ENCODE peak calls at places on chromosomes 12 and 14, in ten cellular contexts. U, J, C, X, B, S, T, Q, I and N are unnamed samples.
A peak's percentile ranks its signal among the peaks of the same experiment; 100 is the strongest.

GRCh38 chr12:6085841-6086240 is 38.6 kb downstream of the VWF start:
- DNase-seq in U (no peak), J (no peak), C (no peak), X (no peak), B (no peak), S (no peak), T (no peak), Q (no peak), I (no peak), N (no peak)

GRCh38 chr14:41343857-41344256 is 262.8 kb upstream of the LRFN5 start:
- DNase-seq in U (no peak), J (no peak), C (no peak), X (no peak), B (no peak), S (no peak), T (no peak), Q (no peak), I (no peak), N (no peak)

GRCh38 chr12:46921048-46921753 is 95.4 kb upstream of the SLC38A4 start:
- DNase-seq in U (no peak), J (peak; percentile 31), C (no peak), X (peak; percentile 85), B (peak; percentile 72), S (no peak), T (no peak), Q (peak; percentile 20), I (peak; percentile 37), N (peak; percentile 40)

GRCh38 chr14:101259748-101260147 is 301.5 kb upstream of the DIO3 start:
- DNase-seq in U (no peak), J (no peak), C (no peak), X (no peak), B (no peak), S (no peak), T (no peak), Q (no peak), I (no peak), N (no peak)

GRCh38 chr12:77325505-77325904 is 260.1 kb upstream of the E2F7 start:
- DNase-seq in U (no peak), J (no peak), C (no peak), X (no peak), B (no peak), S (no peak), T (peak; percentile 40), Q (no peak), I (no peak), N (no peak)

GRCh38 chr14:58243790-58244555 is 670 bp upstream of the PSMA3 start:
- DNase-seq in U (no peak), J (peak; percentile 38), C (no peak), X (peak; percentile 53), B (peak; percentile 7), S (peak; percentile 23), T (no peak), Q (peak; percentile 54), I (no peak), N (no peak)

GRCh38 chr14:104872469-104873341 is 7.6 kb downstream of the CEP170B start:
- DNase-seq in U (no peak), J (no peak), C (no peak), X (peak; percentile 56), B (no peak), S (no peak), T (no peak), Q (no peak), I (peak; percentile 7), N (no peak)

GRCh38 chr14:104928391-104929133 is 3.9 kb downstream of the PLD4 start:
- DNase-seq in U (no peak), J (no peak), C (no peak), X (no peak), B (no peak), S (no peak), T (no peak), Q (no peak), I (no peak), N (no peak)

GRCh38 chr14:69611264-69612013 is at the start of gene SUSD6:
- DNase-seq in U (no peak), J (peak; percentile 86), C (peak; percentile 49), X (peak; percentile 89), B (peak; percentile 88), S (peak; percentile 95), T (peak; percentile 88), Q (peak; percentile 74), I (peak; percentile 75), N (no peak)

GRCh38 chr12:68980476-68981212 is 47.7 kb upstream of the CPM start:
- DNase-seq in U (no peak), J (no peak), C (no peak), X (peak; percentile 97), B (no peak), S (no peak), T (no peak), Q (no peak), I (no peak), N (no peak)

GRCh38 chr14:73462815-73463214 is 4.5 kb upstream of the NUMB start:
- DNase-seq in U (no peak), J (no peak), C (no peak), X (no peak), B (no peak), S (no peak), T (no peak), Q (no peak), I (no peak), N (no peak)

GRCh38 chr14:21264025-21264801 is 5.0 kb downstream of the HNRNPC start:
- DNase-seq in U (no peak), J (no peak), C (peak; percentile 76), X (peak; percentile 79), B (peak; percentile 88), S (no peak), T (no peak), Q (no peak), I (no peak), N (peak; percentile 64)

GRCh38 chr12:92146865-92147264 is 1.2 kb upstream of the BTG1 start:
- DNase-seq in U (no peak), J (no peak), C (no peak), X (no peak), B (no peak), S (peak; percentile 48), T (no peak), Q (no peak), I (no peak), N (no peak)

GRCh38 chr12:121330195-121330594 is 22.0 kb downstream of the ANAPC5 start:
- DNase-seq in U (no peak), J (no peak), C (no peak), X (no peak), B (no peak), S (no peak), T (no peak), Q (no peak), I (no peak), N (no peak)

GRCh38 chr12:122917508-122918227 is 21.7 kb upstream of the VPS37B start:
- DNase-seq in U (no peak), J (peak; percentile 60), C (no peak), X (peak; percentile 70), B (peak; percentile 55), S (no peak), T (no peak), Q (peak; percentile 86), I (peak; percentile 13), N (no peak)

GRCh38 chr14:91573894-91574837 is 64.1 kb upstream of the PPP4R3A start:
- DNase-seq in U (no peak), J (peak; percentile 62), C (peak; percentile 13), X (peak; percentile 65), B (peak; percentile 18), S (no peak), T (peak; percentile 64), Q (no peak), I (peak; percentile 31), N (no peak)
- H3K4me3 ChIP-seq in U (no peak overlapping the region), J (peak overlapping the region; percentile 54), C (peak overlapping the region; percentile 37), X (peak overlapping the region; percentile 36), B (peak overlapping the region; percentile 27), S (no peak overlapping the region), T (peak overlapping the region; percentile 64), Q (peak overlapping the region; percentile 68), I (peak overlapping the region; percentile 40), N (peak overlapping the region; percentile 52)

GRCh38 chr12:3655331-3655900 is 97.5 kb downstream of the CRACR2A start:
- DNase-seq in U (no peak), J (peak; percentile 19), C (no peak), X (peak; percentile 38), B (no peak), S (peak; percentile 10), T (no peak), Q (peak; percentile 12), I (no peak), N (no peak)
- TF ChIP-seq CTCF in U (peak; percentile 30), J (peak; percentile 22), C (peak; percentile 31), X (peak; percentile 51), B (peak; percentile 43), S (peak; percentile 63), T (no peak), Q (peak; percentile 55), I (peak; percentile 72), N (peak; percentile 51)

GRCh38 chr12:133105620-133106019 is 24.5 kb downstream of the ZNF891 start:
- DNase-seq in U (no peak), J (peak; percentile 34), C (no peak), X (no peak), B (peak; percentile 24), S (no peak), T (no peak), Q (no peak), I (no peak), N (no peak)
- H3K4me3 ChIP-seq in U (no peak overlapping the region), J (no peak overlapping the region), C (no peak overlapping the region), X (no peak overlapping the region), B (no peak overlapping the region), S (no peak overlapping the region), T (no peak overlapping the region), Q (no peak overlapping the region), I (no peak overlapping the region), N (no peak overlapping the region)

DNA sequence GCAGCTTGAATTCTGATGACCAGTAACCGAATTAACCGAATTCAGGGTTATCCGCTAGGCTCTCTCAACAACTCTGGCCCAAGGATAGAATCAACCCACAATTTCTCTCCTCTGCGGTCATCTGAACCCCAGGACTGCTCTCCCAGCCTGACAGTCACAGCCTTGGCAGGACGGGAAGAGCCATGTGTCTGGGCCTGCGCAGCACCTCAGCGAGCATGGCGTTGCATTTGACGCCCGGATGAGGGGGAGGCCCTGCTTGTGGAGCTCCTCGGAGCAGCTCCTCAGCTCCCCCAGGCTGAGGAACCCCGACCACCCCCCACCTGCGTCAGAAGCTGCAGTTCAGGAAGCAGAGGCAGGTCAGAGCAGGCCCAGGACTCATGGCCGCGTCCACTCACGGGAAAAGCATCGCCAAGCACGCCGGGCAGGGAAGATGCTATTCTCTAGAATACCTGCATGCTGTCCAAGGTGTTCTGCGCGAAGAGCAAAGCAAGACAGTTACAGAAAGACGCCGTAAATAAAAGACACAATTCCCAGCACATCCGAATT is 131.1 kb downstream of the PIWIL1 start:
- DNase-seq in U (no peak), J (no peak), C (no peak), X (no peak), B (no peak), S (no peak), T (no peak), Q (no peak), I (no peak), N (no peak)
- TF ChIP-seq CTCF in U (no peak), J (no peak), C (no peak), X (no peak), B (no peak), S (no peak), T (no peak), Q (no peak), I (no peak), N (no peak)

GRCh38 chr12:104956870-104957301 is 1.2 kb downstream of the SLC41A2 start:
- DNase-seq in U (no peak), J (no peak), C (no peak), X (no peak), B (no peak), S (no peak), T (no peak), Q (no peak), I (no peak), N (no peak)
- H3K4me3 ChIP-seq in U (peak overlapping the region; percentile 83), J (peak overlapping the region; percentile 95), C (no peak overlapping the region), X (no peak overlapping the region), B (no peak overlapping the region), S (peak overlapping the region; percentile 78), T (peak overlapping the region; percentile 87), Q (peak overlapping the region; percentile 87), I (no peak overlapping the region), N (peak overlapping the region; percentile 86)